ENCODE peak calls at places on chromosomes 7 and 10, in ten cellular contexts. Y, U, E, X, B, M, R, D, O and A are unnamed samples.

GRCh38 chr10:1289591-1289990 is 233.4 kb downstream of the WDR37 start:
- DNase-seq in Y (no peak), U (no peak), E (no peak), X (no peak), B (no peak), M (no peak), R (no peak), D (no peak), O (no peak), A (no peak)

GRCh38 chr7:143399642-143400041 is 9.0 kb downstream of the EPHA1 start:
- DNase-seq in Y (no peak), U (no peak), E (no peak), X (no peak), B (no peak), M (no peak), R (no peak), D (no peak), O (no peak), A (no peak)

GRCh38 chr10:1294748-1295147 is 238.6 kb downstream of the WDR37 start:
- DNase-seq in Y (no peak), U (no peak), E (no peak), X (no peak), B (no peak), M (no peak), R (no peak), D (no peak), O (no peak), A (no peak)

GRCh38 chr10:98267069-98267893 is 713 bp downstream of the LOXL4 start:
- DNase-seq in Y (no peak), U (no peak), E (no peak), X (no peak), B (no peak), M (no peak), R (peak; percentile 17), D (no peak), O (peak; percentile 26), A (no peak)

GRCh38 chr7:7681191-7681935 is 37.0 kb downstream of the RPA3 start:
- DNase-seq in Y (peak; percentile 66), U (peak; percentile 21), E (no peak), X (no peak), B (peak; percentile 77), M (no peak), R (peak; percentile 85), D (peak; percentile 49), O (peak; percentile 93), A (peak; percentile 53)

GRCh38 chr10:132232981-132233380 is 46.2 kb downstream of the DPYSL4 start:
- DNase-seq in Y (no peak), U (no peak), E (no peak), X (no peak), B (no peak), M (no peak), R (no peak), D (no peak), O (no peak), A (no peak)

GRCh38 chr7:83786858-83787257 is 137.9 kb upstream of the SEMA3E start:
- DNase-seq in Y (no peak), U (no peak), E (no peak), X (no peak), B (no peak), M (no peak), R (no peak), D (no peak), O (no peak), A (no peak)

GRCh38 chr7:98244871-98245270 is 7.2 kb downstream of the TECPR1 start:
- DNase-seq in Y (no peak), U (no peak), E (no peak), X (no peak), B (no peak), M (no peak), R (no peak), D (no peak), O (no peak), A (no peak)

GRCh38 chr7:786472-787255 is 45.6 kb upstream of the SUN1 start:
- DNase-seq in Y (peak; percentile 89), U (peak; percentile 85), E (peak; percentile 66), X (peak; percentile 15), B (peak; percentile 73), M (peak; percentile 69), R (no peak), D (peak; percentile 5), O (peak; percentile 28), A (peak; percentile 67)

GRCh38 chr10:101617102-101617823 is 29.1 kb downstream of the DPCD start:
- DNase-seq in Y (no peak), U (no peak), E (no peak), X (no peak), B (no peak), M (no peak), R (no peak), D (peak; percentile 39), O (no peak), A (no peak)